ENCODE peak calls at places on chromosomes 13 and 19, in eight cellular contexts. N is GM03348; B is breast epithelium; R is NB4; W is B cell; H is hepatic stellate cell; E is activated T-cell treated with anti-CD3 and anti-CD28 coated beads, Interleukin-2, amount 50 U/mL, for 72 hours; Z is T-helper 1 cell. Y is an unnamed sample.

GRCh38 chr13:49610176-49610575 is 18.1 kb upstream of the ARL11 start:
- DNase-seq in N (no peak), B (no peak), R (no peak), W (no peak), H (no peak), E (no peak), Z (no peak), Y (no peak)

GRCh38 chr13:111461445-111462149 is 141.2 kb downstream of the TEX29 start:
- DNase-seq in N (no peak), B (no peak), R (peak), W (no peak), H (no peak), E (no peak), Z (no peak), Y (no peak)

GRCh38 chr19:41537789-41538188 is 38.2 kb upstream of the CEACAM21 start:
- DNase-seq in N (peak), B (no peak), R (peak), W (no peak), H (no peak), E (no peak), Z (no peak), Y (no peak)

GRCh38 chr13:21106089-21106488 is 44.7 kb upstream of the LATS2 start:
- DNase-seq in N (peak), B (no peak), R (no peak), W (no peak), H (peak), E (no peak), Z (no peak), Y (no peak)

GRCh38 chr13:38848360-38848759 is 142.3 kb downstream of the STOML3 start:
- DNase-seq in N (no peak), B (no peak), R (no peak), W (no peak), H (no peak), E (no peak), Z (no peak), Y (no peak)

GRCh38 chr19:35618857-35619256 is 6.3 kb downstream of the HAUS5 start:
- DNase-seq in N (no peak), B (no peak), R (no peak), W (no peak), H (no peak), E (no peak), Z (no peak), Y (no peak)

GRCh38 chr13:98326274-98326673 is 149.2 kb upstream of the RNF113B start:
- DNase-seq in N (no peak), B (no peak), R (no peak), W (no peak), H (no peak), E (no peak), Z (no peak), Y (no peak)

GRCh38 chr19:33404916-33405315 is 31.4 kb downstream of the CEBPG start:
- DNase-seq in N (no peak), B (peak), R (no peak), W (no peak), H (no peak), E (no peak), Z (no peak), Y (peak)

GRCh38 chr19:43765109-43765876 is 10.5 kb upstream of the SMG9 start:
- DNase-seq in N (peak), B (no peak), R (peak), W (peak), H (peak), E (peak), Z (peak), Y (peak)

GRCh38 chr13:44436589-44437337 is 63.1 kb downstream of the SERP2 start:
- DNase-seq in N (peak), B (peak), R (peak), W (peak), H (peak), E (peak), Z (peak), Y (peak)

GRCh38 chr13:35704331-35704730 is 227.8 kb upstream of the MAB21L1 start:
- DNase-seq in N (no peak), B (no peak), R (no peak), W (no peak), H (no peak), E (no peak), Z (no peak), Y (no peak)

GRCh38 chr13:51832471-51833152 is 12.4 kb downstream of the TMEM272 start:
- DNase-seq in N (peak), B (no peak), R (peak), W (peak), H (peak), E (peak), Z (peak), Y (peak)

GRCh38 chr19:53507523-53508442 is 30.2 kb upstream of the ZNF331 start:
- DNase-seq in N (no peak), B (no peak), R (no peak), W (no peak), H (no peak), E (no peak), Z (no peak), Y (no peak)

GRCh38 chr13:80498433-80498832 is 157.5 kb upstream of the SPRY2 start:
- DNase-seq in N (no peak), B (no peak), R (no peak), W (no peak), H (no peak), E (no peak), Z (no peak), Y (no peak)

GRCh38 chr19:4294389-4294788 is 7.8 kb downstream of the TMIGD2 start:
- DNase-seq in N (no peak), B (no peak), R (no peak), W (no peak), H (no peak), E (no peak), Z (no peak), Y (no peak)

GRCh38 chr19:7063764-7064418 is 5.4 kb upstream of the MBD3L3 start:
- DNase-seq in N (no peak), B (no peak), R (no peak), W (no peak), H (no peak), E (no peak), Z (no peak), Y (no peak)

GRCh38 chr19:41298327-41298964 is 11.5 kb upstream of the CCDC97 start:
- DNase-seq in N (peak), B (peak), R (no peak), W (peak), H (peak), E (no peak), Z (peak), Y (peak)

GRCh38 chr19:15378529-15379082 is 981 bp downstream of the AKAP8 start:
- DNase-seq in N (peak), B (no peak), R (peak), W (no peak), H (peak), E (peak), Z (peak), Y (peak)

GRCh38 chr19:47735131-47735530 is 10.2 kb upstream of the NOP53 start:
- DNase-seq in N (no peak), B (no peak), R (no peak), W (no peak), H (no peak), E (no peak), Z (no peak), Y (no peak)

GRCh38 chr19:40322951-40323615 is 25.1 kb downstream of the C19orf47 start:
- DNase-seq in N (no peak), B (no peak), R (no peak), W (no peak), H (no peak), E (no peak), Z (no peak), Y (no peak)

GRCh38 chr19:5042556-5042955 is 73.6 kb downstream of the KDM4B start:
- DNase-seq in N (no peak), B (no peak), R (peak), W (no peak), H (no peak), E (no peak), Z (no peak), Y (no peak)

GRCh38 chr13:37870895-37871550 is 1.5 kb upstream of the TRPC4 start:
- DNase-seq in N (peak), B (no peak), R (no peak), W (no peak), H (peak), E (no peak), Z (no peak), Y (no peak)

GRCh38 chr13:87736849-87737400 is 65.8 kb downstream of the SLITRK5 start:
- DNase-seq in N (no peak), B (no peak), R (no peak), W (no peak), H (no peak), E (no peak), Z (no peak), Y (no peak)

GRCh38 chr13:94352057-94352456 is 127.4 kb downstream of the DCT start:
- DNase-seq in N (peak), B (no peak), R (no peak), W (no peak), H (no peak), E (no peak), Z (no peak), Y (no peak)

GRCh38 chr19:51380379-51380778 is 7.4 kb downstream of the LIM2 start:
- DNase-seq in N (no peak), B (peak), R (no peak), W (no peak), H (no peak), E (no peak), Z (no peak), Y (no peak)

GRCh38 chr13:79692846-79693245 is 211.9 kb downstream of the NDFIP2 start:
- DNase-seq in N (peak), B (no peak), R (no peak), W (no peak), H (no peak), E (no peak), Z (no peak), Y (no peak)

GRCh38 chr19:58559275-58560006 is 1.0 kb upstream of the UBE2M start:
- DNase-seq in N (peak), B (peak), R (peak), W (peak), H (peak), E (peak), Z (peak), Y (peak)

GRCh38 chr19:3150739-3151329 is 15.0 kb downstream of the GNA15 start:
- DNase-seq in N (no peak), B (no peak), R (no peak), W (no peak), H (no peak), E (no peak), Z (no peak), Y (no peak)

GRCh38 chr13:29594710-29595379 is 643 bp downstream of the SLC7A1 start:
- DNase-seq in N (peak), B (no peak), R (peak), W (peak), H (peak), E (peak), Z (peak), Y (peak)

GRCh38 chr13:22793598-22794134 is 387.1 kb upstream of the SGCG start:
- DNase-seq in N (no peak), B (no peak), R (no peak), W (no peak), H (no peak), E (no peak), Z (no peak), Y (no peak)

GRCh38 chr19:1852294-1852646 is 4.0 kb upstream of the REXO1 start:
- DNase-seq in N (no peak), B (no peak), R (no peak), W (no peak), H (no peak), E (no peak), Z (no peak), Y (no peak)

GRCh38 chr19:51372649-51373504 is at the start of gene NKG7:
- DNase-seq in N (no peak), B (no peak), R (peak), W (no peak), H (no peak), E (peak), Z (peak), Y (no peak)

GRCh38 chr19:43470288-43470687 is 4.9 kb upstream of the LYPD3 start:
- DNase-seq in N (no peak), B (no peak), R (no peak), W (no peak), H (no peak), E (peak), Z (peak), Y (no peak)